ENCODE peak calls at places on chromosomes 12 and 14, in four cellular contexts. One of them, this sample, is unnamed.

GRCh38 chr12:40224439-40225291 is at the start of gene LRRK2:
- DNase-seq in activated CD4-positive, alpha-beta T cell treated with anti-CD3 and anti-CD28 coated beads for 4 hours: peak; percentile 31
- DNase-seq in CD8-positive, alpha-beta T cell: peak; percentile 2
- DNase-seq in GM03348: peak; percentile 84
- DNase-seq in this sample: peak; percentile 75

GRCh38 chr14:29757711-29758233 is 169.9 kb downstream of the PRKD1 start:
- DNase-seq in activated CD4-positive, alpha-beta T cell treated with anti-CD3 and anti-CD28 coated beads for 4 hours: no peak
- DNase-seq in CD8-positive, alpha-beta T cell: no peak
- DNase-seq in GM03348: no peak
- DNase-seq in this sample: no peak

GRCh38 chr14:29529418-29529817 is 398.2 kb downstream of the PRKD1 start:
- DNase-seq in activated CD4-positive, alpha-beta T cell treated with anti-CD3 and anti-CD28 coated beads for 4 hours: no peak
- DNase-seq in CD8-positive, alpha-beta T cell: no peak
- DNase-seq in GM03348: no peak
- DNase-seq in this sample: peak; percentile 45

GRCh38 chr12:94098466-94098865 is 49.9 kb upstream of the PLXNC1 start:
- DNase-seq in activated CD4-positive, alpha-beta T cell treated with anti-CD3 and anti-CD28 coated beads for 4 hours: no peak
- DNase-seq in CD8-positive, alpha-beta T cell: no peak
- DNase-seq in GM03348: peak; percentile 78
- DNase-seq in this sample: peak; percentile 47

GRCh38 chr14:52834440-52834842 is 43.0 kb upstream of the GNPNAT1 start:
- DNase-seq in activated CD4-positive, alpha-beta T cell treated with anti-CD3 and anti-CD28 coated beads for 4 hours: no peak
- DNase-seq in CD8-positive, alpha-beta T cell: no peak
- DNase-seq in GM03348: peak; percentile 66
- DNase-seq in this sample: peak; percentile 72

GRCh38 chr12:124588689-124589318 is 21.4 kb upstream of the NCOR2 start:
- DNase-seq in activated CD4-positive, alpha-beta T cell treated with anti-CD3 and anti-CD28 coated beads for 4 hours: peak; percentile 60
- DNase-seq in CD8-positive, alpha-beta T cell: no peak
- DNase-seq in GM03348: peak; percentile 80
- DNase-seq in this sample: peak; percentile 94

GRCh38 chr12:76518699-76519098 is 40.9 kb downstream of the OSBPL8 start:
- DNase-seq in activated CD4-positive, alpha-beta T cell treated with anti-CD3 and anti-CD28 coated beads for 4 hours: no peak
- DNase-seq in CD8-positive, alpha-beta T cell: no peak
- DNase-seq in GM03348: no peak
- DNase-seq in this sample: no peak

GRCh38 chr12:94873368-94874085 is 130.0 kb downstream of the NDUFA12 start:
- DNase-seq in activated CD4-positive, alpha-beta T cell treated with anti-CD3 and anti-CD28 coated beads for 4 hours: no peak
- DNase-seq in CD8-positive, alpha-beta T cell: no peak
- DNase-seq in GM03348: peak; percentile 54
- DNase-seq in this sample: no peak

GRCh38 chr12:130992448-130992847 is 38.7 kb downstream of the ADGRD1 start:
- DNase-seq in activated CD4-positive, alpha-beta T cell treated with anti-CD3 and anti-CD28 coated beads for 4 hours: no peak
- DNase-seq in CD8-positive, alpha-beta T cell: no peak
- DNase-seq in GM03348: no peak
- DNase-seq in this sample: no peak

GRCh38 chr14:72237722-72238666 is 305.8 kb downstream of the RGS6 start:
- DNase-seq in activated CD4-positive, alpha-beta T cell treated with anti-CD3 and anti-CD28 coated beads for 4 hours: no peak
- DNase-seq in CD8-positive, alpha-beta T cell: no peak
- DNase-seq in GM03348: no peak
- DNase-seq in this sample: no peak

GRCh38 chr12:99528478-99528877 is 119.1 kb upstream of the GARIN6 start:
- DNase-seq in activated CD4-positive, alpha-beta T cell treated with anti-CD3 and anti-CD28 coated beads for 4 hours: no peak
- DNase-seq in CD8-positive, alpha-beta T cell: no peak
- DNase-seq in GM03348: no peak
- DNase-seq in this sample: no peak

GRCh38 chr12:102848832-102849231 is 68.2 kb downstream of the PAH start:
- DNase-seq in activated CD4-positive, alpha-beta T cell treated with anti-CD3 and anti-CD28 coated beads for 4 hours: no peak
- DNase-seq in CD8-positive, alpha-beta T cell: no peak
- DNase-seq in GM03348: no peak
- DNase-seq in this sample: no peak

GRCh38 chr14:85468815-85469214 is 61.1 kb upstream of the FLRT2 start:
- DNase-seq in activated CD4-positive, alpha-beta T cell treated with anti-CD3 and anti-CD28 coated beads for 4 hours: no peak
- DNase-seq in CD8-positive, alpha-beta T cell: no peak
- DNase-seq in GM03348: no peak
- DNase-seq in this sample: no peak

GRCh38 chr12:62260733-62261683 is 804 bp downstream of the USP15 start:
- DNase-seq in activated CD4-positive, alpha-beta T cell treated with anti-CD3 and anti-CD28 coated beads for 4 hours: peak; percentile 62
- DNase-seq in CD8-positive, alpha-beta T cell: peak; percentile 35
- DNase-seq in GM03348: peak; percentile 50
- DNase-seq in this sample: peak; percentile 40

GRCh38 chr14:60134702-60135101 is 30.5 kb downstream of the DHRS7 start:
- DNase-seq in activated CD4-positive, alpha-beta T cell treated with anti-CD3 and anti-CD28 coated beads for 4 hours: no peak
- DNase-seq in CD8-positive, alpha-beta T cell: no peak
- DNase-seq in GM03348: no peak
- DNase-seq in this sample: no peak

GRCh38 chr14:73764881-73765280 is 50.7 kb upstream of the PNMA1 start:
- DNase-seq in activated CD4-positive, alpha-beta T cell treated with anti-CD3 and anti-CD28 coated beads for 4 hours: no peak
- DNase-seq in CD8-positive, alpha-beta T cell: no peak
- DNase-seq in GM03348: no peak
- DNase-seq in this sample: peak; percentile 62

GRCh38 chr14:49691031-49691430 is 1.9 kb upstream of the KLHDC1 start:
- DNase-seq in activated CD4-positive, alpha-beta T cell treated with anti-CD3 and anti-CD28 coated beads for 4 hours: no peak
- DNase-seq in CD8-positive, alpha-beta T cell: no peak
- DNase-seq in GM03348: no peak
- DNase-seq in this sample: no peak

GRCh38 chr14:98997526-98998205 is 274.3 kb downstream of the BCL11B start:
- DNase-seq in activated CD4-positive, alpha-beta T cell treated with anti-CD3 and anti-CD28 coated beads for 4 hours: no peak
- DNase-seq in CD8-positive, alpha-beta T cell: no peak
- DNase-seq in GM03348: no peak
- DNase-seq in this sample: no peak

GRCh38 chr14:96307434-96307833 is 51.4 kb downstream of the BDKRB1 start:
- DNase-seq in activated CD4-positive, alpha-beta T cell treated with anti-CD3 and anti-CD28 coated beads for 4 hours: no peak
- DNase-seq in CD8-positive, alpha-beta T cell: no peak
- DNase-seq in GM03348: no peak
- DNase-seq in this sample: no peak

GRCh38 chr14:65286443-65286842 is 126.1 kb upstream of the FUT8 start:
- DNase-seq in activated CD4-positive, alpha-beta T cell treated with anti-CD3 and anti-CD28 coated beads for 4 hours: no peak
- DNase-seq in CD8-positive, alpha-beta T cell: no peak
- DNase-seq in GM03348: no peak
- DNase-seq in this sample: no peak

GRCh38 chr12:54929998-54930397 is 54.6 kb downstream of the TESPA1 start:
- DNase-seq in activated CD4-positive, alpha-beta T cell treated with anti-CD3 and anti-CD28 coated beads for 4 hours: no peak
- DNase-seq in CD8-positive, alpha-beta T cell: no peak
- DNase-seq in GM03348: no peak
- DNase-seq in this sample: no peak

GRCh38 chr12:118035194-118036041 is 18.9 kb downstream of the RFC5 start:
- DNase-seq in activated CD4-positive, alpha-beta T cell treated with anti-CD3 and anti-CD28 coated beads for 4 hours: no peak
- DNase-seq in CD8-positive, alpha-beta T cell: no peak
- DNase-seq in GM03348: peak; percentile 27
- DNase-seq in this sample: peak; percentile 26

GRCh38 chr12:31740618-31741017 is 11.8 kb upstream of the AMN1 start:
- DNase-seq in activated CD4-positive, alpha-beta T cell treated with anti-CD3 and anti-CD28 coated beads for 4 hours: no peak
- DNase-seq in CD8-positive, alpha-beta T cell: no peak
- DNase-seq in GM03348: no peak
- DNase-seq in this sample: no peak

This sample was measured in lung microvascular endothelial cell.